ENCODE peak calls at places on chromosomes 6 and 20, in ten cellular contexts. V is Calu3; P is heart left ventricle; X is adrenal gland; Q is stimulated activated naive CD8-positive, alpha-beta T cell treated with anti-CD3 and anti-CD28 coated beads, Interleukin-15, Interleukin-2, amounts not matched to agents 100 U/mL and 50 U/mL, for 24 hours; G is fibroblast of the conjunctiva; S is left lung; I is RPMI7951; H is EH; R is NCI-H2081. Y is an unnamed sample.
A peak's percentile ranks its signal among the peaks of the same experiment; 100 is the strongest.

GRCh38 chr6:159595173-159595572 is 97.9 kb downstream of the SOD2 start:
- DNase-seq in P (no peak), V (peak; percentile 62), Q (peak; percentile 21), S (no peak), H (peak; percentile 75), I (peak; percentile 83), R (no peak), G (peak; percentile 57), X (peak; percentile 41), Y (no peak)

GRCh38 chr6:26071135-26071534 is 16.1 kb upstream of the HFE start:
- DNase-seq in R (no peak), X (no peak), S (no peak), H (peak; percentile 29), P (no peak), I (peak; percentile 58), Q (no peak), V (peak; percentile 15), G (no peak), Y (no peak)

GRCh38 chr6:73491371-73491770 is 29.5 kb downstream of the EEF1A1 start:
- DNase-seq in G (no peak), R (no peak), I (peak; percentile 14), S (no peak), P (no peak), Q (no peak), V (no peak), H (peak; percentile 27), X (no peak), Y (no peak)

GRCh38 chr6:129730477-129731165 is 20.6 kb upstream of the ARHGAP18 start:
- DNase-seq in V (peak; percentile 31), R (peak; percentile 52), Q (no peak), X (no peak), I (peak; percentile 43), H (peak; percentile 31), P (no peak), S (no peak), G (no peak), Y (no peak)

GRCh38 chr20:36305602-36306556 is at the start of gene DLGAP4:
- DNase-seq in Q (no peak), I (no peak), R (no peak), V (no peak), S (no peak), G (no peak), P (no peak), H (no peak), X (no peak), Y (no peak)

GRCh38 chr6:44731485-44732095 is 344.1 kb downstream of the CDC5L start:
- DNase-seq in X (no peak), Q (no peak), P (no peak), R (no peak), G (no peak), H (peak; percentile 41), V (no peak), I (peak; percentile 65), S (no peak), Y (no peak)

GRCh38 chr6:138371720-138372119 is 6.0 kb upstream of the SMIM28 start:
- DNase-seq in H (peak; percentile 7), G (no peak), P (no peak), S (no peak), V (peak; percentile 33), I (peak; percentile 37), R (no peak), Q (no peak), X (no peak), Y (no peak)

GRCh38 chr6:102493485-102493884 is 1100.0 kb downstream of the GRIK2 start:
- DNase-seq in X (no peak), H (no peak), G (no peak), Q (no peak), V (no peak), P (no peak), S (no peak), I (no peak), R (no peak), Y (no peak)

GRCh38 chr6:3281669-3282460 is 23.1 kb downstream of the PSMG4 start:
- DNase-seq in Q (no peak), X (peak; percentile 33), R (no peak), P (no peak), G (peak; percentile 61), S (no peak), V (no peak), I (peak; percentile 59), H (peak; percentile 82), Y (peak; percentile 13)

GRCh38 chr6:106490974-106491373 is 130.5 kb downstream of the CRYBG1 start:
- DNase-seq in X (no peak), V (no peak), S (no peak), I (no peak), R (no peak), H (no peak), P (no peak), G (no peak), Q (no peak), Y (no peak)

GRCh38 chr20:48739395-48740268 is 88.2 kb downstream of the PREX1 start:
- DNase-seq in I (no peak), H (no peak), G (no peak), Q (peak; percentile 58), V (no peak), R (no peak), P (no peak), S (no peak), X (no peak), Y (no peak)

GRCh38 chr20:8116067-8116811 is 15.8 kb upstream of the PLCB1 start:
- DNase-seq in R (no peak), X (no peak), Q (no peak), G (peak; percentile 33), P (no peak), H (peak; percentile 75), S (no peak), V (no peak), I (peak; percentile 48), Y (peak; percentile 61)

GRCh38 chr6:42407379-42407778 is 44.3 kb downstream of the TRERF1 start:
- DNase-seq in G (no peak), R (no peak), S (no peak), V (no peak), H (peak; percentile 92), X (no peak), Q (no peak), P (no peak), I (peak; percentile 93), Y (peak; percentile 42)

GRCh38 chr6:119040636-119041035 is 37.8 kb downstream of the FAM184A start:
- DNase-seq in V (no peak), H (no peak), X (no peak), I (no peak), G (no peak), R (no peak), P (no peak), Q (no peak), S (no peak), Y (no peak)

GRCh38 chr20:856361-856775 is 22.9 kb downstream of the FAM110A start:
- DNase-seq in S (no peak), Q (peak; percentile 64), H (peak; percentile 82), I (peak; percentile 98), P (no peak), V (peak; percentile 90), X (no peak), R (no peak), G (peak; percentile 28), Y (no peak)

GRCh38 chr6:19812512-19813119 is 24.6 kb upstream of the ID4 start:
- DNase-seq in V (no peak), G (no peak), R (peak; percentile 36), P (no peak), Q (no peak), X (no peak), H (peak; percentile 65), S (no peak), I (peak; percentile 10), Y (peak; percentile 26)

GRCh38 chr6:84773431-84774173 is 9.2 kb upstream of the TBX18 start:
- DNase-seq in G (no peak), I (peak; percentile 32), X (no peak), P (peak; percentile 73), R (peak; percentile 63), V (peak; percentile 58), H (peak; percentile 39), S (no peak), Q (no peak), Y (no peak)

GRCh38 chr6:72669324-72669723 is 47.5 kb downstream of the KCNQ5 start:
- DNase-seq in R (no peak), X (no peak), V (no peak), H (no peak), S (no peak), I (no peak), P (no peak), Q (peak; percentile 7), G (no peak), Y (no peak)

GRCh38 chr6:126826315-126826714 is 292.2 kb upstream of the RSPO3 start:
- DNase-seq in H (peak; percentile 40), Q (no peak), R (no peak), P (no peak), X (no peak), S (no peak), I (no peak), G (no peak), V (no peak), Y (no peak)

GRCh38 chr20:5931411-5931810 is 18.9 kb downstream of the TRMT6 start:
- DNase-seq in I (no peak), G (no peak), H (no peak), X (no peak), Q (no peak), P (no peak), V (no peak), S (no peak), R (no peak), Y (no peak)

GRCh38 chr20:20017852-20018245 is 687 bp downstream of the NAA20 start:
- DNase-seq in Q (no peak), R (no peak), X (no peak), P (no peak), H (no peak), S (no peak), G (no peak), I (no peak), V (no peak), Y (no peak)

GRCh38 chr6:69974193-69974592 is 107.8 kb downstream of the COL19A1 start:
- DNase-seq in I (peak; percentile 44), R (no peak), S (no peak), V (peak; percentile 7), X (no peak), G (no peak), Q (no peak), P (no peak), H (peak; percentile 26), Y (no peak)

GRCh38 chr6:31651602-31652191 is 764 bp downstream of the BAG6 start:
- DNase-seq in I (peak; percentile 81), S (peak; percentile 83), X (peak; percentile 90), R (peak; percentile 65), G (peak; percentile 54), V (peak; percentile 78), P (no peak), Q (no peak), H (peak; percentile 89), Y (no peak)

GRCh38 chr20:46350201-46350985 is 42.1 kb upstream of the CDH22 start:
- DNase-seq in S (no peak), H (peak; percentile 94), G (peak; percentile 56), X (peak; percentile 79), V (peak; percentile 26), I (peak; percentile 95), R (no peak), P (no peak), Q (no peak), Y (peak; percentile 65)

GRCh38 chr20:19212524-19213502 is at the start of gene SLC24A3:
- DNase-seq in I (peak; percentile 82), R (peak; percentile 71), P (peak; percentile 84), Q (peak; percentile 41), G (peak; percentile 9), V (peak; percentile 47), S (peak; percentile 85), H (peak; percentile 77), X (peak; percentile 86), Y (no peak)

GRCh38 chr6:37818536-37819176 is 871 bp upstream of the ZFAND3 start:
- DNase-seq in H (peak; percentile 96), S (peak; percentile 98), I (peak; percentile 95), V (peak; percentile 94), Q (peak; percentile 95), G (peak; percentile 92), P (peak; percentile 98), X (peak; percentile 95), R (peak; percentile 96), Y (peak; percentile 91)

GRCh38 chr6:64889144-64889543 is 817.9 kb downstream of the EYS start:
- DNase-seq in X (no peak), Q (no peak), H (no peak), G (no peak), V (no peak), I (no peak), R (no peak), P (no peak), S (no peak), Y (no peak)

GRCh38 chr20:48718914-48719578 is 108.8 kb downstream of the PREX1 start:
- DNase-seq in I (no peak), S (peak; percentile 25), G (no peak), V (no peak), H (no peak), P (no peak), R (no peak), X (peak; percentile 9), Q (peak; percentile 72), Y (no peak)